ENCODE peak calls at places on chromosome 16, in four cellular contexts. P is A549, J is cardiac fibroblast, Q is WTC11. X is an unnamed sample.

GRCh38 chr16:49588061-49588460 is 214.5 kb downstream of the C16orf78 start:
- DNase-seq in J (no peak), P (no peak), Q (peak), X (no peak)

GRCh38 chr16:54707813-54708212 is 222.9 kb upstream of the IRX5 start:
- DNase-seq in Q (no peak), J (no peak), P (no peak), X (no peak)

GRCh38 chr16:75293173-75293572 is 41.7 kb upstream of the BCAR1 start:
- DNase-seq in J (no peak), Q (no peak), P (no peak), X (no peak)

GRCh38 chr16:397736-398332 is 835 bp downstream of the NME4 start:
- DNase-seq in J (peak), Q (peak), P (peak), X (peak)

GRCh38 chr16:31913668-31914067 is 40.1 kb downstream of the ZNF267 start:
- DNase-seq in J (no peak), P (no peak), Q (no peak), X (no peak)

GRCh38 chr16:85755929-85756768 is 5.3 kb upstream of the C16orf74 start:
- DNase-seq in J (no peak), Q (no peak), P (no peak), X (no peak)

GRCh38 chr16:85017151-85017550 is 5.8 kb upstream of the ZDHHC7 start:
- DNase-seq in J (no peak), Q (no peak), P (no peak), X (no peak)

GRCh38 chr16:4847774-4848587 is 700 bp downstream of the UBN1 start:
- DNase-seq in J (peak), P (peak), Q (peak), X (peak)

GRCh38 chr16:21194771-21195301 is 16.5 kb downstream of the ZP2 start:
- DNase-seq in J (peak), Q (no peak), P (no peak), X (no peak)

GRCh38 chr16:31211960-31212359 is 2.0 kb upstream of the TRIM72 start:
- DNase-seq in J (no peak), Q (no peak), P (no peak), X (no peak)

GRCh38 chr16:49883111-49883829 is 27.4 kb upstream of the ZNF423 start:
- DNase-seq in Q (no peak), P (no peak), J (no peak), X (no peak)

GRCh38 chr16:17258848-17259713 is 211.7 kb downstream of the XYLT1 start:
- DNase-seq in Q (peak), P (peak), J (no peak), X (no peak)

GRCh38 chr16:31073823-31074072 is 292 bp downstream of the ZNF668 start:
- DNase-seq in Q (no peak), J (no peak), P (no peak), X (no peak)

GRCh38 chr16:49862694-49863093 is 6.8 kb upstream of the ZNF423 start:
- DNase-seq in J (no peak), Q (no peak), P (no peak), X (no peak)

GRCh38 chr16:30041841-30042240 is 10.8 kb upstream of the TLCD3B start:
- DNase-seq in Q (no peak), P (no peak), J (peak), X (peak)

GRCh38 chr16:51150894-51151320 is at the start of gene SALL1:
- DNase-seq in J (no peak), P (no peak), Q (no peak), X (no peak)

GRCh38 chr16:75099075-75099667 is 17.4 kb downstream of the LDHD start:
- DNase-seq in J (no peak), P (no peak), Q (no peak), X (no peak)

GRCh38 chr16:9297437-9298113 is 206.1 kb downstream of the HAPSTR1 start:
- DNase-seq in P (peak), Q (peak), J (no peak), X (peak)

GRCh38 chr16:88487124-88487432 is 34.0 kb downstream of the ZFPM1 start:
- DNase-seq in Q (no peak), P (no peak), J (no peak), X (no peak)

GRCh38 chr16:84040823-84041391 is 1.7 kb downstream of the SLC38A8 start:
- DNase-seq in P (no peak), J (peak), Q (no peak), X (peak)

GRCh38 chr16:1011316-1012082 is 29.9 kb downstream of the SOX8 start:
- DNase-seq in P (no peak), Q (no peak), J (no peak), X (no peak)

GRCh38 chr16:27838536-27839175 is 224.9 kb downstream of the GSG1L start:
- DNase-seq in P (no peak), J (no peak), Q (no peak), X (peak)

GRCh38 chr16:75374388-75374787 is 58.9 kb downstream of the CFDP1 start:
- DNase-seq in P (no peak), J (no peak), Q (no peak), X (no peak)

GRCh38 chr16:87604572-87605135 is 2.3 kb downstream of the JPH3 start:
- DNase-seq in Q (no peak), P (no peak), J (no peak), X (no peak)

GRCh38 chr16:19307587-19308241 is 22.2 kb downstream of the CLEC19A start:
- DNase-seq in Q (peak), J (no peak), P (no peak), X (peak)

GRCh38 chr16:84557504-84557903 is 53.0 kb upstream of the MEAK7 start:
- DNase-seq in Q (no peak), J (no peak), P (no peak), X (no peak)

GRCh38 chr16:69276143-69277115 is 34.7 kb upstream of the VPS4A start:
- DNase-seq in Q (no peak), P (no peak), J (peak), X (peak)

GRCh38 chr16:77896357-77896972 is 108.1 kb downstream of the VAT1L start:
- DNase-seq in Q (no peak), P (no peak), J (peak), X (no peak)

GRCh38 chr16:4172070-4172469 is 55.8 kb upstream of the ADCY9 start:
- DNase-seq in J (peak), Q (no peak), P (no peak), X (no peak)

GRCh38 chr16:51431517-51432241 is 280.6 kb upstream of the SALL1 start:
- DNase-seq in P (peak), J (peak), Q (no peak), X (peak)

GRCh38 chr16:57667526-57668258 is 414 bp upstream of the ADGRG3 start:
- DNase-seq in J (no peak), Q (peak), P (peak), X (peak)
- TF ChIP-seq CTCF in J (peak), Q (peak), P (no peak), X (no peak)

DNA sequence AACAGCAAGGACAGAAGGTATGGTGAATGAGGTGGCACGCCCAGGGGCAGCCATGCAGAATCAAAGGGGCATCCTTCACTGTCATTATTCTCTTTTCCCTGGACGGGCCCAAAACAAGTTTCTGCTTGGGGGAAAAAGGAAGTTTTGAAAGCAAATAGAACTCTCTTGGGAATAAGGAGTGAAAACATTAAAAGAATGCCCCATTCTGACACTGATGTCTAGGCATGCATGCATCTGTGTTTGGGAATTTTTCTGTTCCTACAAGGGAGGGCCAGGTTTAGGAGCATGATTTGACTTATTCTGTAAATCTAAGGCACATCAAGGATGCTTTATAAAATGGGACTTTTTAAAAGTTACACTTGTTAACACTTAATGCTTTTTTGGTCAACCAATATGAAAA is 34.3 kb upstream of the SLC12A3 start:
- DNase-seq in P (no peak), J (peak), Q (no peak), X (no peak)
- TF ChIP-seq CTCF in P (no peak), J (no peak), Q (no peak), X (no peak)

DNA sequence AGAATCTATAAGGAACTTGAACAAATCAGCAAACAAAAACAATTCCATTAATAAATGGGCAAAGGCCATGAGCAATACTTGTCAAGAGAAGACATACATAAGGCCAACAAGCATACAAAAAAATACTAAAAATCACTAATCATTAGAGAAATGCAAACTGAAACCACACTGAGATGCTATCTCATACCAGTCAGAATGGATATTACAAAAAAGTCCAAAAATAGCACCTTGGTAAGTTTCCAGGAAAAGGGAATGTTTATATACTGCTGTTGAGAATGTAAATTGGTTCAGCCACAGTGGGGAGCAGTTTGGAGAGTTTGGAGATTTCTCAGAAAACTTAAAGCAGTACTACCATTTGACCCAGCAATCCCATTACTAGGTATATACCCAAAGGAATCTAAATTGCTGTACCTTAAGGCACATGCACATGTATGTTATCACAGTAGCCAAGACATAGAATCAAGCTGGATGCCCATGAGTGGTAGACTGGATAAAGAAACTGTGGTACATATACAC is 467.7 kb downstream of the CDH11 start:
- DNase-seq in J (peak), P (no peak), Q (no peak), X (peak)
- TF ChIP-seq CTCF in J (no peak), P (no peak), Q (no peak), X (no peak)

GRCh38 chr16:13835357-13835756 is 84.6 kb upstream of the ERCC4 start:
- DNase-seq in Q (no peak), P (no peak), J (no peak), X (no peak)
- TF ChIP-seq CTCF in Q (no peak), P (no peak), J (no peak), X (no peak)

DNA sequence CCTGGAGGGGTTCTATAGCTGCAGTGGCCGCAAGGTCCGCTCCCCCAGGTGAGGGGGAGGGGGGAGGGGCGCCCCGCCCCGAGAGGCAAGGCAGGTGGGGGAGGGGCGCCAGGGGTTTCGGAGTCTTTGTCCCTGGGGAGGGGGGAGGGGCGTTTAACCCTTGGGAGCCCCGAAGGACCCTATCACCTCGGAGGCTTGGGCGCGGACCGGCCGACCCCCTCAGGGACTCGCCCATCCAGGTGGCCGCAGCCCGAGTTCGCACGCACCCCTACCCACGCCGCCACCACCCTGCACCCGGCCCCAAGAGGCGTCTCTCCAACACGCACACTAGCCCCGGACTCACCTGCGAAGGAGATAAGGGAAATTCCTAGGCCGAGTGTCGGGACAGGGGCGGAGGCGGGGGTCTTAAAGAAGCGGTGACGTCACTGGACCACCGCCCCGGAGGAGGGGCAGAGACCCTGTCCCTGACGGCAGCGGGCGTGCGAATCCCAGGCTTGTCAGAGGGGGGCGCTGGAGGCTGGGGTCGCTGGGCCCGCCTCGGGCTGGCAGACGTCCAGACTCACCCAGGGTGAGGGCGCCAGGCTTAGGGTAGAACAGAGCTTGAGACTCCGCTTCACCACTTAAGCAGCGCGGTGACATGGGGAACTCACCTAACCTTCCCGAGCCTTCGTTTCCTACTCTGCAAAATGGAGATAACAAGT is at the start of gene CLDN6:
- DNase-seq in P (no peak), J (no peak), Q (peak), X (no peak)
- TF ChIP-seq CTCF in P (no peak), J (peak), Q (peak), X (no peak)

GRCh38 chr16:67561824-67562525 is 351 bp upstream of the CTCF start:
- DNase-seq in Q (peak), P (peak), J (peak), X (peak)

GRCh38 chr16:67561501-67561823 is 864 bp upstream of the CTCF start:
- DNase-seq in Q (no peak), P (no peak), J (no peak), X (no peak)

GRCh38 chr16:67562526-67562917 is at the start of gene CTCF:
- DNase-seq in J (peak), Q (peak), P (peak), X (peak)

GRCh38 chr16:67563708-67564468 is 1.6 kb downstream of the CTCF start:
- DNase-seq in Q (no peak), P (peak), J (peak), X (peak)

GRCh38 chr16:67562918-67563707 is 787 bp downstream of the CTCF start:
- DNase-seq in P (peak), J (peak), Q (peak), X (peak)
- TF ChIP-seq CTCF in P (peak), J (no peak), Q (no peak), X (no peak)

DNA sequence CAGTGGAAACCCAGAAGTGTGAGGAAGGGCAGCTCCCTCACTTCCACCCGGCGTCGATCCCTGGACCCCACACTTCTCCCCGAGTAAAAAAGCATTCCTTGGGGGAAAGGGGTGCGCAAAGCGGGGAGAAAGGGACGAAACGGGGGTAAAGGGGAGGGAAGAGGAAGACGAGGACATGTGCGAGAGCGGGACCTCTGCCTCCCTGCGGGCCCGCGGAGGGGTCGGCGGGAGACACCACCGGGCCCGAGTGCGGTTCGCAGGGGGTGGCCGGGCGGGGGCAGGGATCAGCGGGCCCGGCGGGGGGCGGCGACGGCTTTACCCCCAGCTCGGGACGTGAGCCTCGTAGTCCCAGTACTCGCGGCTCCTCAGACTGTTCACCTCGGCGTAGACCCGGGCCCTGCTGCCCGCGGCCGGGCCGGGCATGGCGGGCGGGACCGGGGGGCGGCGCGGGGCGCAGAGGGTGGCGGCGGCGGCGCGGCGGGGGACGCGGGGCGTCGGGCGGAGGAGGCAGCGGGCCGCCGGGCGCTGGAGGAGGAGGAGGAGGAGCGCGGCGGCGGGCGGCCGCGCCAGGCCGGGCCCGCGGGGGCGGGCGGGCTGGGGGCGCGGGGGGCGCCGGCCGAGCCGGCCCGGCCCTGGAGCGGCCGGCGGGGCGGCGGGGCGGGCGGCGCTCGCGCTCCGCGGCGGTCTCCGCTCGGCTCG is 443 bp downstream of the CSNK2A2 start:
- DNase-seq in J (no peak), Q (peak), P (no peak), X (peak)
- TF ChIP-seq CTCF in J (no peak), Q (no peak), P (no peak), X (no peak)

DNA sequence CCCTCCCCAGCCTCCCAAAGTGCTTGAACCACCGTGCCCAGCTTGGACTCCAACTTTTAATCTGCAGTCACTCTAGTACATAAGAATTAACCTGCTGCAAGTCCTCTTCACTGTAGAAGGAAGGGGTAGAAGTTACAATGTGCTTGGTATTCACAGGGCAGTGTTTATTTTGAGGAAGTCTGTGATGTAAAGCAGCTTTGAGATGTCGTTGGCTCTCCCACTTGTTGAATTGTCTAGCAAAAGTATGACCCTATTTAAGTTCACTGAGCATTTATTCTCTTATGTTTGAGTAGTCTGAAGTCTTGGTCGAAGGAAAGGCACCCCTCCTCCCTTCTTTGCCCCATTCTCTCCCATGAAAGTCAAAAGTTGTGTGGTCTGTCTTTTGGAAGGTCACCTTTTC is 28.2 kb downstream of the SF3B3 start:
- DNase-seq in J (no peak), Q (no peak), P (no peak), X (no peak)
- TF ChIP-seq CTCF in J (no peak), Q (no peak), P (no peak), X (no peak)

DNA sequence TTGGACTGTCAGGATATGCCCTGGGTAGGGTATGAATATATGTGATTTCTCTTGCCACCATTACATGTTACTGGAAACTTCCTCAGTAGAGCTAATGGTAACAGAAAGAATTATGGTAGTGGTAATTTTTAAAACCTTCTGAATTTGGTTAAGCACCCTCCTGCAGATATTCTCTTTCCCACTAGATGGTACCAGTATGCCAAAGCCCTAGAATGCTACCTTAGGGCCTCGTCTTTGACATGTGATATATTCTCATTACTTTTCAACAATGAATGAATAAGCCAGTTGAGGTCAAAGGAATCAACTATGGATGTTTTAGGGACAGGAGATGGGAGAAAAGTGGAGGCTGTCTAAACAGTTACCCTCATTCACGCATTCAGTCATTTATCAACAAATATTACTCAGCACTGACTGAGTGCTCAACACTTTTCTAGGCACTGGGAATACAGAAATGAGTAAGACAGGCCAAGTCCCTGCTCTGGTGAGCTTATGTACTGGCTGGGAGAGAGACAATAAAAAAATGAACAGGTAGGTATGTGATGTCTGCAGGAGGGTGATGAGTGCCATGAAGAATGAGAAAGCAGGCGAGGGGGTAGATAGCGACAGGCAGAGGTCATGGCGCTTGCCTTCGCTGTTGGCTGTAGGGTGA is 14.7 kb downstream of the CDH13 start:
- DNase-seq in P (no peak), J (peak), Q (no peak), X (peak)
- TF ChIP-seq CTCF in P (no peak), J (peak), Q (no peak), X (peak)